ENCODE peak calls at places on chromosomes 1 and 21, in seven cellular contexts. One of them, this sample, is unnamed.

GRCh38 chr1:158087320-158087927 is 93.3 kb upstream of the CD1D start:
- DNase-seq in sigmoid colon: peak; percentile 78
- DNase-seq in CD4-positive, alpha-beta T cell: no peak
- DNase-seq in mammary epithelial cell: peak; percentile 35
- DNase-seq in DND-41: peak; percentile 47
- DNase-seq in fibroblast of lung: peak; percentile 69
- DNase-seq in cardiac muscle cell: peak; percentile 79
- DNase-seq in this sample: peak; percentile 39

GRCh38 chr1:27127419-27127818 is 27.5 kb downstream of the SLC9A1 start:
- DNase-seq in sigmoid colon: no peak
- DNase-seq in CD4-positive, alpha-beta T cell: no peak
- DNase-seq in mammary epithelial cell: no peak
- DNase-seq in DND-41: no peak
- DNase-seq in fibroblast of lung: no peak
- DNase-seq in cardiac muscle cell: no peak
- DNase-seq in this sample: no peak

GRCh38 chr21:32135401-32136363 is 143.2 kb downstream of the MIS18A start:
- DNase-seq in sigmoid colon: no peak
- DNase-seq in CD4-positive, alpha-beta T cell: no peak
- DNase-seq in mammary epithelial cell: no peak
- DNase-seq in DND-41: no peak
- DNase-seq in fibroblast of lung: peak; percentile 57
- DNase-seq in cardiac muscle cell: no peak
- DNase-seq in this sample: no peak

GRCh38 chr1:56417636-56418035 is 161.7 kb downstream of the PLPP3 start:
- DNase-seq in sigmoid colon: no peak
- DNase-seq in CD4-positive, alpha-beta T cell: no peak
- DNase-seq in mammary epithelial cell: no peak
- DNase-seq in DND-41: no peak
- DNase-seq in fibroblast of lung: no peak
- DNase-seq in cardiac muscle cell: peak; percentile 39
- DNase-seq in this sample: no peak

GRCh38 chr1:27525296-27526271 is 35.6 kb upstream of the WASF2 start:
- DNase-seq in sigmoid colon: peak; percentile 93
- DNase-seq in CD4-positive, alpha-beta T cell: no peak
- DNase-seq in mammary epithelial cell: peak; percentile 69
- DNase-seq in DND-41: peak; percentile 73
- DNase-seq in fibroblast of lung: no peak
- DNase-seq in cardiac muscle cell: peak; percentile 75
- DNase-seq in this sample: no peak

GRCh38 chr1:21229246-21230000 is 52.7 kb upstream of the EIF4G3 start:
- DNase-seq in sigmoid colon: no peak
- DNase-seq in CD4-positive, alpha-beta T cell: no peak
- DNase-seq in mammary epithelial cell: peak; percentile 58
- DNase-seq in DND-41: no peak
- DNase-seq in fibroblast of lung: peak; percentile 73
- DNase-seq in cardiac muscle cell: peak; percentile 69
- DNase-seq in this sample: no peak

GRCh38 chr1:231354330-231355020 is 16.4 kb downstream of the SPRTN start:
- DNase-seq in sigmoid colon: no peak
- DNase-seq in CD4-positive, alpha-beta T cell: no peak
- DNase-seq in mammary epithelial cell: no peak
- DNase-seq in DND-41: no peak
- DNase-seq in fibroblast of lung: peak; percentile 48
- DNase-seq in cardiac muscle cell: peak; percentile 70
- DNase-seq in this sample: no peak

GRCh38 chr1:40824591-40825429 is 37.4 kb downstream of the CITED4 start:
- DNase-seq in sigmoid colon: no peak
- DNase-seq in CD4-positive, alpha-beta T cell: no peak
- DNase-seq in mammary epithelial cell: no peak
- DNase-seq in DND-41: no peak
- DNase-seq in fibroblast of lung: peak; percentile 81
- DNase-seq in cardiac muscle cell: peak; percentile 57
- DNase-seq in this sample: no peak

GRCh38 chr1:14282583-14283186 is 315.8 kb upstream of the KAZN start:
- DNase-seq in sigmoid colon: no peak
- DNase-seq in CD4-positive, alpha-beta T cell: no peak
- DNase-seq in mammary epithelial cell: no peak
- DNase-seq in DND-41: no peak
- DNase-seq in fibroblast of lung: peak; percentile 84
- DNase-seq in cardiac muscle cell: no peak
- DNase-seq in this sample: no peak

DNA sequence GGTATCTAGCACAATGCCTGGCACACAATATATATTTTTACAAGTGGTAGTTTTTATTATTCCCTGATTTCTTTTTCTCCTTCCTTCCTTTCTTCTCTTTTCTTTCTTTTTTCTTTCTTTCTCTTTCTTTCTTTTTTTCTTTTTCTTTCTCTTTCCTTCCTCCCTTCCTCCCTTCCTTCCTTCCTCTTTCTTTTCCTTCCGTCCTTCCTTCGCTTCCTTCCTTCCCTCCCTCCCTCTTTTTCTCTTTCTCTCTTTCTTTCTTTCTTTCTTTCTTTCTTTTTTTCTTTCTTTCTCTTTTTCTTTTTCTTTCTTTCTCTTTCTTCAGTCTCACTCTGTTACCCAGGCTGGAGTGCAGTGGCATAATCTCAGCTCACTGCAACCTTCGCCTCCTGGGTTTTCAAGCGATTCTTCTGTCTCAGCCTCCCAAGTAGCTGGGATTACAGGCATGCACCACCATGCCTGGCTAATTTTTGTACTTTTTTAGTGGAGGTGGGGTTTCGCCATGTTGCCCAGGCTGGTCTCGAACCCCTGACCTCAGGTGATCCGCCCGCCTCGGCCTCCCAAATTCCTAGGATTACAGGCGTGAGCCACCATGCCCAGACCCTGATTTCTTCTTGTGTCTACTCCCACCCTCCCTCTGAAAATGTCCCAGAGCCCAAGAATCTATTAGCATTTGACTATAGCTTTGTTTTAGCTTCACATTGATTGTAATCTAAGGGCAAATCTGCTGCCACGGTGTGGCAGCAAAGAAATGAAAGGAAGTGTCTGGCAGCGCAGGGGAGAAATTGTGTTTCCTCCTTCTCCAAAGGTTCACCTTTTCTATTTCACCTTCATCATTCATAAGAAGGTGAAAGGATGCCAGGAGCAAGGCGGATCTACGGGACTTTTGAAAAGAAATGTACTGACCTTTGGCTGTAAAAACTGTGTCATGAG is 19.9 kb upstream of the ABCB10 start:
- DNase-seq in sigmoid colon: no peak
- DNase-seq in CD4-positive, alpha-beta T cell: no peak
- DNase-seq in mammary epithelial cell: no peak
- DNase-seq in DND-41: no peak
- DNase-seq in fibroblast of lung: no peak
- DNase-seq in cardiac muscle cell: no peak
- DNase-seq in this sample: no peak
- H3K27ac ChIP-seq in sigmoid colon: peak overlapping the region; percentile 76
- H3K27ac ChIP-seq in CD4-positive, alpha-beta T cell: no peak overlapping the region
- H3K27ac ChIP-seq in mammary epithelial cell: no peak overlapping the region
- H3K27ac ChIP-seq in DND-41: no peak overlapping the region
- H3K27ac ChIP-seq in fibroblast of lung: no peak overlapping the region
- H3K27ac ChIP-seq in cardiac muscle cell: no peak overlapping the region
- H3K27ac ChIP-seq in this sample: no peak overlapping the region

GRCh38 chr1:172135923-172136610 is 284.4 kb upstream of the C1orf105 start:
- DNase-seq in sigmoid colon: no peak
- DNase-seq in CD4-positive, alpha-beta T cell: no peak
- DNase-seq in mammary epithelial cell: no peak
- DNase-seq in DND-41: no peak
- DNase-seq in fibroblast of lung: peak; percentile 85
- DNase-seq in cardiac muscle cell: peak; percentile 85
- DNase-seq in this sample: peak; percentile 57

GRCh38 chr1:172132836-172133235 is 287.6 kb upstream of the C1orf105 start:
- DNase-seq in sigmoid colon: no peak
- DNase-seq in CD4-positive, alpha-beta T cell: no peak
- DNase-seq in mammary epithelial cell: no peak
- DNase-seq in DND-41: no peak
- DNase-seq in fibroblast of lung: no peak
- DNase-seq in cardiac muscle cell: no peak
- DNase-seq in this sample: no peak

GRCh38 chr1:172134087-172134731 is 286.3 kb upstream of the C1orf105 start:
- DNase-seq in sigmoid colon: no peak
- DNase-seq in CD4-positive, alpha-beta T cell: no peak
- DNase-seq in mammary epithelial cell: peak; percentile 53
- DNase-seq in DND-41: no peak
- DNase-seq in fibroblast of lung: peak; percentile 62
- DNase-seq in cardiac muscle cell: no peak
- DNase-seq in this sample: no peak

GRCh38 chr1:172136925-172137324 is 283.6 kb upstream of the C1orf105 start:
- DNase-seq in sigmoid colon: no peak
- DNase-seq in CD4-positive, alpha-beta T cell: no peak
- DNase-seq in mammary epithelial cell: no peak
- DNase-seq in DND-41: no peak
- DNase-seq in fibroblast of lung: no peak
- DNase-seq in cardiac muscle cell: no peak
- DNase-seq in this sample: no peak

DNA sequence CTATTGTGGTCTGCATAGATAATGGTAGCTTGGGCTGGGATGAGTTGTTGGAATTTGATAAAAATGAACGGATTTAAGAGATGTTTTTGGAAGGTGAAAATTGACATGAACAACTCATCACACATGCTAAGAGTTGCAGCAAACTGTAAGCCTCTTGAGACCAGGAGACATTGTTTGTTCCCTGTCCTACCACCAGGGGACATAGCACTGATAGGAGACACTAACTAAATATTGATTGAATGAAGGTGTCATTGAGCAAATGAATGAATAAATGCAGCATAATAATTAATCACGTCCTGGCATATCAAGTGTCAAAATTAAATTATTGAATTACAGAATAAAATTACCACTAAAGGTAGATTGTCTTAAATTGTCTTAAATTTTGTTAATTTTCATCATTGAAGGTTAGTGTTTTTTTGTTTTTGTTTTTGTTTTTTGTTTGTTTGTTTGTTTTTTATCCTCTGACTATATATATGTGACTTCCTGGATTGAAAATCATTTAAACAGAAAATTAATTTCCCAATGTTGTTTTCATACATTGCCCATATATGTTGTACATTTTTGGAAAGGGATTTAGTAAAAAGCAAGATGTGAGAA is 285.3 kb upstream of the C1orf105 start:
- DNase-seq in sigmoid colon: no peak
- DNase-seq in CD4-positive, alpha-beta T cell: no peak
- DNase-seq in mammary epithelial cell: no peak
- DNase-seq in DND-41: peak; percentile 10
- DNase-seq in fibroblast of lung: no peak
- DNase-seq in cardiac muscle cell: no peak
- DNase-seq in this sample: no peak
- TF ChIP-seq CTCF in sigmoid colon: no peak
- TF ChIP-seq CTCF in CD4-positive, alpha-beta T cell: peak; percentile 66
- TF ChIP-seq CTCF in mammary epithelial cell: peak; percentile 39
- TF ChIP-seq CTCF in DND-41: peak; percentile 60
- TF ChIP-seq CTCF in fibroblast of lung: peak; percentile 35
- TF ChIP-seq CTCF in cardiac muscle cell: peak; percentile 48
- TF ChIP-seq CTCF in this sample: peak; percentile 46

GRCh38 chr1:195903203-195903602 is 705.0 kb downstream of the KCNT2 start:
- DNase-seq in sigmoid colon: no peak
- DNase-seq in CD4-positive, alpha-beta T cell: no peak
- DNase-seq in mammary epithelial cell: no peak
- DNase-seq in DND-41: no peak
- DNase-seq in fibroblast of lung: no peak
- DNase-seq in cardiac muscle cell: no peak
- DNase-seq in this sample: no peak
- H3K27ac ChIP-seq in sigmoid colon: no peak overlapping the region
- H3K27ac ChIP-seq in CD4-positive, alpha-beta T cell: no peak overlapping the region
- H3K27ac ChIP-seq in mammary epithelial cell: no peak overlapping the region
- H3K27ac ChIP-seq in DND-41: no peak overlapping the region
- H3K27ac ChIP-seq in fibroblast of lung: no peak overlapping the region
- H3K27ac ChIP-seq in cardiac muscle cell: no peak overlapping the region
- H3K27ac ChIP-seq in this sample: no peak overlapping the region

GRCh38 chr1:50369830-50370229 is 53.4 kb downstream of the DMRTA2 start:
- DNase-seq in sigmoid colon: no peak
- DNase-seq in CD4-positive, alpha-beta T cell: no peak
- DNase-seq in mammary epithelial cell: peak; percentile 4
- DNase-seq in DND-41: no peak
- DNase-seq in fibroblast of lung: no peak
- DNase-seq in cardiac muscle cell: no peak
- DNase-seq in this sample: no peak
- TF ChIP-seq CTCF in sigmoid colon: no peak
- TF ChIP-seq CTCF in CD4-positive, alpha-beta T cell: no peak
- TF ChIP-seq CTCF in mammary epithelial cell: peak; percentile 11
- TF ChIP-seq CTCF in DND-41: peak; percentile 27
- TF ChIP-seq CTCF in fibroblast of lung: no peak
- TF ChIP-seq CTCF in cardiac muscle cell: peak; percentile 10
- TF ChIP-seq CTCF in this sample: peak; percentile 46

GRCh38 chr1:111045033-111045722 is 81.5 kb upstream of the LRIF1 start:
- DNase-seq in sigmoid colon: no peak
- DNase-seq in CD4-positive, alpha-beta T cell: no peak
- DNase-seq in mammary epithelial cell: no peak
- DNase-seq in DND-41: no peak
- DNase-seq in fibroblast of lung: no peak
- DNase-seq in cardiac muscle cell: peak; percentile 8
- DNase-seq in this sample: no peak
- H3K27ac ChIP-seq in sigmoid colon: no peak overlapping the region
- H3K27ac ChIP-seq in CD4-positive, alpha-beta T cell: no peak overlapping the region
- H3K27ac ChIP-seq in mammary epithelial cell: no peak overlapping the region
- H3K27ac ChIP-seq in DND-41: no peak overlapping the region
- H3K27ac ChIP-seq in fibroblast of lung: no peak overlapping the region
- H3K27ac ChIP-seq in cardiac muscle cell: no peak overlapping the region
- H3K27ac ChIP-seq in this sample: no peak overlapping the region

GRCh38 chr1:194533641-194534040 is 1347.2 kb upstream of the B3GALT2 start:
- DNase-seq in sigmoid colon: no peak
- DNase-seq in CD4-positive, alpha-beta T cell: no peak
- DNase-seq in mammary epithelial cell: no peak
- DNase-seq in DND-41: no peak
- DNase-seq in fibroblast of lung: peak; percentile 27
- DNase-seq in cardiac muscle cell: no peak
- DNase-seq in this sample: no peak

GRCh38 chr1:194534784-194535183 is 1348.4 kb upstream of the B3GALT2 start:
- DNase-seq in sigmoid colon: no peak
- DNase-seq in CD4-positive, alpha-beta T cell: no peak
- DNase-seq in mammary epithelial cell: no peak
- DNase-seq in DND-41: no peak
- DNase-seq in fibroblast of lung: no peak
- DNase-seq in cardiac muscle cell: no peak
- DNase-seq in this sample: no peak

GRCh38 chr1:194537521-194537920 is 1351.1 kb upstream of the B3GALT2 start:
- DNase-seq in sigmoid colon: no peak
- DNase-seq in CD4-positive, alpha-beta T cell: no peak
- DNase-seq in mammary epithelial cell: no peak
- DNase-seq in DND-41: no peak
- DNase-seq in fibroblast of lung: no peak
- DNase-seq in cardiac muscle cell: no peak
- DNase-seq in this sample: no peak

GRCh38 chr1:194535369-194535768 is 1349.0 kb upstream of the B3GALT2 start:
- DNase-seq in sigmoid colon: no peak
- DNase-seq in CD4-positive, alpha-beta T cell: no peak
- DNase-seq in mammary epithelial cell: peak; percentile 44
- DNase-seq in DND-41: no peak
- DNase-seq in fibroblast of lung: peak; percentile 10
- DNase-seq in cardiac muscle cell: no peak
- DNase-seq in this sample: no peak

GRCh38 chr1:194538453-194538852 is 1352.0 kb upstream of the B3GALT2 start:
- DNase-seq in sigmoid colon: no peak
- DNase-seq in CD4-positive, alpha-beta T cell: no peak
- DNase-seq in mammary epithelial cell: no peak
- DNase-seq in DND-41: no peak
- DNase-seq in fibroblast of lung: no peak
- DNase-seq in cardiac muscle cell: no peak
- DNase-seq in this sample: no peak
- TF ChIP-seq CTCF in sigmoid colon: no peak
- TF ChIP-seq CTCF in CD4-positive, alpha-beta T cell: no peak
- TF ChIP-seq CTCF in mammary epithelial cell: no peak
- TF ChIP-seq CTCF in DND-41: no peak
- TF ChIP-seq CTCF in fibroblast of lung: no peak
- TF ChIP-seq CTCF in cardiac muscle cell: no peak
- TF ChIP-seq CTCF in this sample: no peak

GRCh38 chr1:193418745-193419058 is 232.3 kb upstream of the B3GALT2 start:
- DNase-seq in sigmoid colon: no peak
- DNase-seq in CD4-positive, alpha-beta T cell: no peak
- DNase-seq in mammary epithelial cell: no peak
- DNase-seq in DND-41: no peak
- DNase-seq in fibroblast of lung: no peak
- DNase-seq in cardiac muscle cell: no peak
- DNase-seq in this sample: no peak
- H3K27ac ChIP-seq in sigmoid colon: peak overlapping the region; percentile 65
- H3K27ac ChIP-seq in CD4-positive, alpha-beta T cell: no peak overlapping the region
- H3K27ac ChIP-seq in mammary epithelial cell: no peak overlapping the region
- H3K27ac ChIP-seq in DND-41: peak overlapping the region; percentile 29
- H3K27ac ChIP-seq in fibroblast of lung: no peak overlapping the region
- H3K27ac ChIP-seq in cardiac muscle cell: no peak overlapping the region
- H3K27ac ChIP-seq in this sample: peak overlapping the region; percentile 72